ENCODE peak calls at places on chromosomes 13 and 19, in nine cellular contexts. R, T, C, F, I, W, O, U and K are unnamed samples. For H3K9me3, the result is how much of the 10 kb centered on the place peaks cover.

GRCh38 chr13:31204592-31204991 is 4.8 kb downstream of the B3GLCT start:
- DNase-seq in I (peak), W (no peak), F (no peak), O (no peak), R (no peak), C (peak), T (no peak), U (peak), K (peak)

GRCh38 chr13:27728271-27728670 is 64.0 kb upstream of the GSX1 start:
- DNase-seq in O (no peak), U (no peak), R (no peak), I (peak), T (no peak), W (no peak), F (no peak), C (no peak), K (no peak)

GRCh38 chr13:97274782-97275252 is 52.7 kb downstream of the MBNL2 start:
- DNase-seq in W (no peak), O (no peak), C (peak), R (no peak), I (peak), F (no peak), U (no peak), T (no peak), K (peak)

GRCh38 chr13:59962343-59962742 is 201.4 kb downstream of the DIAPH3 start:
- DNase-seq in I (no peak), U (no peak), T (no peak), F (no peak), W (no peak), C (no peak), R (no peak), O (no peak), K (no peak)

GRCh38 chr13:43127827-43128226 is 104.4 kb downstream of the DNAJC15 start:
- DNase-seq in T (no peak), W (no peak), I (no peak), F (no peak), O (no peak), U (no peak), R (no peak), C (no peak), K (no peak)

GRCh38 chr19:1169921-1170885 is 3.9 kb downstream of the SBNO2 start:
- DNase-seq in R (no peak), F (no peak), W (peak), T (no peak), I (peak), C (peak), U (no peak), O (no peak), K (peak)

GRCh38 chr13:99624936-99625540 is 123.8 kb downstream of the TM9SF2 start:
- DNase-seq in I (no peak), U (no peak), R (no peak), T (no peak), W (no peak), C (no peak), F (no peak), O (no peak), K (no peak)

GRCh38 chr13:21458457-21458815 is 667 bp downstream of the ZDHHC20 start:
- DNase-seq in R (no peak), F (peak), W (peak), O (peak), I (no peak), U (peak), C (peak), T (peak), K (peak)

GRCh38 chr19:41695745-41696144 is 7.7 kb upstream of the CEACAM7 start:
- DNase-seq in I (no peak), U (no peak), T (no peak), C (no peak), R (no peak), O (no peak), W (no peak), F (no peak), K (no peak)

GRCh38 chr19:41521860-41522555 is 54.0 kb upstream of the CEACAM21 start:
- DNase-seq in C (peak), R (no peak), W (no peak), T (no peak), F (no peak), U (no peak), I (no peak), O (no peak), K (peak)

GRCh38 chr19:38557205-38557799 is 60.5 kb downstream of the MAP4K1 start:
- DNase-seq in I (no peak), O (no peak), W (no peak), C (no peak), T (no peak), F (no peak), U (no peak), R (no peak), K (no peak)

GRCh38 chr13:22505489-22505888 is 675.3 kb upstream of the SGCG start:
- DNase-seq in I (peak), F (no peak), U (no peak), O (no peak), C (peak), R (no peak), T (no peak), W (peak), K (no peak)

GRCh38 chr19:40619333-40620160 is 18.4 kb downstream of the LTBP4 start:
- DNase-seq in T (no peak), C (no peak), R (no peak), W (no peak), F (no peak), O (no peak), U (no peak), I (no peak), K (no peak)

GRCh38 chr13:43878897-43879322 is 630 bp downstream of the CCDC122 start:
- DNase-seq in R (no peak), I (peak), F (peak), W (peak), C (peak), O (peak), U (peak), T (peak), K (no peak)

GRCh38 chr19:17871878-17872250 is at the start of gene SLC5A5:
- DNase-seq in F (no peak), T (no peak), O (no peak), C (no peak), U (no peak), I (no peak), R (no peak), W (no peak), K (no peak)

DNA sequence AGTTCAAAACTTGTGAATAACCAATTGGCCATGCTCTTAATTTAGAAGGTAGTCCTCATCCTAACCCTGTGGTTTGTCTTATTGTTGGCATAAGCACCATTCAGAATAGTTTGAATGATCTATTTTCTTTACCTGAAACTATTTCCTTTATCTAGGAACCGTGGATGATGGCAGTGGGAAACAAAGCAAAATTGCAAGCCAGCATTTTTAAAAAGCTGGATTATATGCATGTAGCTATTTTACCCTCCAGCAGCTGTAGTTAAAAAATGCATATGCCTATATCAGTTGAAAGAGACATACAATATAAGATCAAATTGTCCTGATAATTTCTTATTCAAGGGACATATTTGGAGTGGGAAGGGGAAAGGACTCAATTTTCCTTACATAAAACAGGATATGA is 19.3 kb downstream of the ZNF613 start:
- DNase-seq in T (no peak), U (no peak), F (no peak), R (no peak), I (no peak), W (no peak), C (no peak), O (no peak), K (no peak)
- H3K9me3 ChIP-seq in T (under half), U (half or more), F (half or more), R (half or more), I (under half), W (under half), C (under half), O (under half), K (half or more)

DNA sequence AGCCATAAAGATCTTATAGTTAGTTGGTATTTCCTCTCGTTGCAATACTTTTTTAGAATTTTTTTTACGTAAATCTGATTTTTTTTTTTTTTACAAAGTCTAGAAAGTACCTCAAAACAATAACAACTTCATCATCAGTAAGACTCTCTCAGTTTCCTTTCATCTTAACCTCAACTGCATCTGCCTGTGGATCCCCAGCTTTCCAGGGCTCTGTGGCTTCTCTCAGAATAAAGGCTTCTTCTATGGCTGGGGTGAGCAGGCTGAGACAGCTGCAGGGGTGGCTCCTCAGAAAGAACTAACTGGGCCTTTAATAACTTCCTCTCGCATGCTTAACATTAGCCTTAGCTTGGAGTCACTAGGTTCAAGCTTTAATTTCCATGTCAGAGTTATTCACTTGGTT is 4.2 kb downstream of the ZNF506 start:
- DNase-seq in O (no peak), R (no peak), F (no peak), W (no peak), I (no peak), U (no peak), T (no peak), C (no peak), K (no peak)
- H3K9me3 ChIP-seq in O (under half), R (under half), F (under half), W (under half), I (under half), U (under half), T (under half), C (under half), K (under half)

GRCh38 chr19:57419439-57419838 is 8.5 kb downstream of the ZNF17 start:
- DNase-seq in U (no peak), W (no peak), C (no peak), R (no peak), O (no peak), T (no peak), F (no peak), I (no peak), K (no peak)

GRCh38 chr19:57421037-57421436 is 10.1 kb downstream of the ZNF17 start:
- DNase-seq in C (no peak), R (no peak), T (no peak), W (no peak), I (no peak), F (no peak), O (no peak), U (no peak), K (no peak)
- H3K9me3 ChIP-seq in C (under half), R (under half), T (under half), W (under half), I (under half), F (half or more), O (under half), U (under half), K (under half)

GRCh38 chr19:37148214-37148613 is 24.3 kb downstream of the ZNF585A start:
- DNase-seq in W (no peak), O (no peak), C (no peak), T (no peak), R (no peak), U (no peak), F (no peak), I (no peak), K (no peak)
- H3K9me3 ChIP-seq in W (under half), O (under half), C (under half), T (under half), R (half or more), U (under half), F (half or more), I (under half), K (half or more)

GRCh38 chr13:35526577-35526976 is 50.1 kb upstream of the MAB21L1 start:
- DNase-seq in C (no peak), W (no peak), R (no peak), O (no peak), F (no peak), U (no peak), I (no peak), T (no peak), K (no peak)

GRCh38 chr13:35531551-35531950 is 55.1 kb upstream of the MAB21L1 start:
- DNase-seq in U (no peak), W (no peak), O (no peak), F (no peak), R (no peak), T (no peak), I (no peak), C (no peak), K (no peak)

GRCh38 chr13:35524192-35524591 is 47.7 kb upstream of the MAB21L1 start:
- DNase-seq in U (no peak), W (no peak), O (no peak), C (no peak), F (no peak), R (no peak), T (no peak), I (peak), K (no peak)

GRCh38 chr13:35530147-35530546 is 53.7 kb upstream of the MAB21L1 start:
- DNase-seq in I (no peak), R (no peak), T (no peak), C (no peak), W (no peak), F (no peak), U (no peak), O (no peak), K (no peak)

DNA sequence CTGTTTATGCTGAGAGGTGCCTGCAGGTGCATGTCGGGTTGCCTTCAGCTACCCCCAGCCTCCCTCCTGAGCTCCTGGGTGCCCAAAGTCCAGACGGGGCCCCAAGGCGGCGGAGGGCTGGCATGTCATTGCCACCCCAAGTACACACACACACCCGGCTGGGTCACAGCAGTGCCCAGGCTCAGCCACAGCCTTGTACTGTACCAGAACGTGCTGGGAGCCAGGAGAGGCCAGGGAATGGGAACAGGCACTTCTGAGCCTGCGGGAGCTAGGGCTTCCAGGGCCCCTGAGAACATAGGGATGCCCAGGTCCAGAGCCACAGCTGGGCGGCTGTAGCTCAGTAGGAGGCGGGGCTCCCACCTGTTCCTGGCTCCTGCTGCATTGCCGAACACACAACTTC is 51.0 kb upstream of the MAB21L1 start:
- DNase-seq in R (no peak), I (no peak), U (no peak), T (no peak), W (no peak), C (no peak), O (no peak), F (no peak), K (no peak)
- H3K9me3 ChIP-seq in R (under half), I (under half), U (under half), T (under half), W (under half), C (under half), O (under half), F (under half), K (under half)

GRCh38 chr19:9538183-9539058 is at the start of gene ZNF426:
- DNase-seq in W (peak), I (peak), C (peak), U (peak), R (peak), F (peak), O (peak), T (peak), K (peak)

GRCh38 chr19:9531933-9532332 is 6.5 kb downstream of the ZNF426 start:
- DNase-seq in I (no peak), C (peak), W (no peak), O (no peak), F (no peak), R (no peak), U (no peak), T (no peak), K (no peak)

GRCh38 chr19:9535934-9536333 is 2.5 kb downstream of the ZNF426 start:
- DNase-seq in W (no peak), U (no peak), T (no peak), C (peak), O (no peak), I (no peak), R (no peak), F (no peak), K (no peak)
- H3K9me3 ChIP-seq in W (under half), U (under half), T (under half), C (under half), O (under half), I (under half), R (under half), F (under half), K (under half)